ENCODE peak calls at places on chromosome 21, in six cellular contexts. N is tibial nerve, E is cardiac muscle cell, I is PC-3, H is MM.1S, B is ovary. X is an unnamed sample. For H3K36me3, the result is how much of the 10 kb centered on the place peaks cover.

GRCh38 chr21:43311303-43311817 is 115.6 kb downstream of the SIK1 start:
- DNase-seq in N (no peak), E (no peak), I (no peak), H (peak), B (no peak), X (no peak)

GRCh38 chr21:29436143-29436542 is 137.4 kb downstream of the BACH1 start:
- DNase-seq in N (no peak), E (no peak), I (no peak), H (no peak), B (no peak), X (peak)

GRCh38 chr21:34949499-34949898 is 99.6 kb downstream of the RUNX1 start:
- DNase-seq in N (no peak), E (no peak), I (no peak), H (no peak), B (no peak), X (no peak)

GRCh38 chr21:38095220-38095619 is 161.6 kb upstream of the KCNJ15 start:
- DNase-seq in N (no peak), E (no peak), I (no peak), H (no peak), B (no peak), X (no peak)

GRCh38 chr21:35232545-35233176 is 183.6 kb upstream of the RUNX1 start:
- DNase-seq in N (no peak), E (no peak), I (peak), H (no peak), B (no peak), X (no peak)

GRCh38 chr21:36433011-36433709 is 46.8 kb downstream of the CLDN14 start:
- DNase-seq in N (no peak), E (no peak), I (no peak), H (no peak), B (no peak), X (no peak)

GRCh38 chr21:34565238-34565637 is 49.7 kb downstream of the RCAN1 start:
- DNase-seq in N (no peak), E (no peak), I (no peak), H (no peak), B (no peak), X (no peak)

GRCh38 chr21:37658994-37659458 is 257.2 kb downstream of the KCNJ6 start:
- DNase-seq in N (peak), E (no peak), I (peak), H (no peak), B (no peak), X (no peak)

GRCh38 chr21:29771491-29772066 is 168.2 kb downstream of the GRIK1 start:
- DNase-seq in N (no peak), E (no peak), I (no peak), H (no peak), B (no peak), X (no peak)

DNA sequence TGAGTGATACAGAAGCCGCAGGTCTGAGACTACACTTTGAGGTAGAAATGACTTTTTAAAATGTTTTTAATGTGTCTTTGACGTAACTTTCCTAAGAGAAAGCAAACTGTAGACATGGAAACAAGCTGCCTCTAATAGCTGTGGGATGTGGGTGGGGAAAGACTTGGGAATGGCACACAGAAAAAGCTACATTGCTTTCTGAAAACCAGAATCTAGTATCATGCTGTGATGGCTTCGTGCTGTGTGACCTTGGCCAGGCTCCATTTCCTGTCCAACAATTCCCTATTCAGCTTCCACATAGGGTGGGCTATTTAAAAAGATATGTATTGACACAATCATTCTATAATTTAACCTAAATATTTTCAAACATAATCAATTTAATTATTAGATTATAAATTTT is 909.1 kb downstream of the NCAM2 start:
- DNase-seq in N (no peak), E (no peak), I (no peak), H (no peak), B (no peak), X (no peak)
- H3K4me3 ChIP-seq in N (no peak), E (no peak), I (no peak), H (no peak), B (no peak), X (no peak)

GRCh38 chr21:46220847-46221246 is 7.7 kb downstream of the LSS start:
- DNase-seq in N (no peak), E (no peak), I (no peak), H (no peak), B (no peak), X (no peak)

GRCh38 chr21:46223217-46223616 is 5.4 kb downstream of the LSS start:
- DNase-seq in N (no peak), E (no peak), I (no peak), H (no peak), B (no peak), X (no peak)

GRCh38 chr21:46220275-46220810 is 8.2 kb downstream of the LSS start:
- DNase-seq in N (no peak), E (no peak), I (no peak), H (no peak), B (peak), X (no peak)

GRCh38 chr21:46222436-46223116 is 6.0 kb downstream of the LSS start:
- DNase-seq in N (no peak), E (no peak), I (no peak), H (no peak), B (peak), X (no peak)

DNA sequence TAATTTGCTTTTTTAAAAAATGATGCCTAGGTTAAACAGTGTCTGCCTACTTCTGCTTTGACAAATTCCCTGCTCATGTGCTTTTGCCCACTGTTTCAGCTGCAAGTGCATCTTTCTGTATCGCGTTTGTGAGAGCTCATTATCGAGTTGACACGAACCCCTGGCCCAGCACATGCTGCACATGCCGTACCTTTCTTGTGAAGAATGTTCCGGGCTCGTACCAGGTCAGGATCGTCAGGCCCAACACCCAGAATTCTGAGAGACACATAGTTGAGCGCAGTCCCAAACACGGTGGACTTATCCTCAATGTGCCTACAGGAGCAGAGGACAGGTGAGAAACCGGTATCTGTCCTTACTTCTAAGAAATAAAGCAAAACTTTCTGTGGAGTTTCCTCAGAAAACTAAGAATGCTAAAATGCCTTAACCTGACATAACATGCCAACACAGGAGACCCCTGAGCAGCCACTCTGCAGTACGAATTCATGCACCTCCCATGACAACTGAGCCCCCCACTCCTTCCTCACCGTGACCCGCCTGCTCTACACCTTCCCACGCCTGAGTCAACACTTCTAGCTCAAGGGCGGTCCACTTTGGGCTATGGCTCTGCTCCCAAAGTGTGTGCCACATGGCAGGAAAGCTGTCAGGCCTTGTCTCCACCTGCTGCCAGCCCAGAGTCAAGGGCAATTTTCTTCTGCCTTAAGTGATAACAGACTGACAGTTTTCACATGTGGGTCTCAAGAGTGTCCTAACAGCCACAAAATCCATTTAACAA is 6.7 kb downstream of the LSS start:
- DNase-seq in N (no peak), E (no peak), I (no peak), H (no peak), B (peak), X (no peak)
- H3K36me3 ChIP-seq in N (under half), E (under half), I (under half), H (under half), B (under half), X (half or more)

GRCh38 chr21:14545906-14546480 is at the start of gene SAMSN1:
- DNase-seq in N (peak), E (no peak), I (peak), H (peak), B (no peak), X (peak)

GRCh38 chr21:14547834-14548513 is 1.9 kb upstream of the SAMSN1 start:
- DNase-seq in N (no peak), E (no peak), I (peak), H (peak), B (no peak), X (no peak)

GRCh38 chr21:14542638-14543037 is 3.5 kb downstream of the SAMSN1 start:
- DNase-seq in N (no peak), E (no peak), I (no peak), H (no peak), B (no peak), X (no peak)

GRCh38 chr21:14541840-14542495 is 4.1 kb downstream of the SAMSN1 start:
- DNase-seq in N (no peak), E (no peak), I (no peak), H (no peak), B (no peak), X (peak)

DNA sequence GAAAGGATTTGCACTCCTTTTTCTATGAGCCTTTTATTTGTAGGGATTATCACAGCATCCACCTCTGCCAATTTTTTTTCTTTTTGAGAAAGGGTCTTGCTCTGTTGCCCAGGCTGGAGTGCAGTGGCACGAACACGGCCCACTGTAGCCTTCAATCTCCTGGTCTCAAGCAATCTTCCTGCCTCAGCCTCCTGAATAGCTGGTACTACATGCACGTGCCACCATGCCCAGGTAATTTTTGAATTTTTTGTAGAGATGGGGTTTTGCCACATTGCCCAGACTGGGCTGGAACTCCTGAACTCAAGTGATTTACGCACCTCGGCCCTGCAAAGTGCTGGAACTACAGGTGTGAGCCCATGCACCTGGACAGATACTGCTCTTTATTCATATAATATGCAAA is 2.1 kb downstream of the SAMSN1 start:
- DNase-seq in N (no peak), E (no peak), I (no peak), H (no peak), B (no peak), X (no peak)
- H3K4me3 ChIP-seq in N (no peak), E (no peak), I (no peak), H (no peak), B (no peak), X (peak)

DNA sequence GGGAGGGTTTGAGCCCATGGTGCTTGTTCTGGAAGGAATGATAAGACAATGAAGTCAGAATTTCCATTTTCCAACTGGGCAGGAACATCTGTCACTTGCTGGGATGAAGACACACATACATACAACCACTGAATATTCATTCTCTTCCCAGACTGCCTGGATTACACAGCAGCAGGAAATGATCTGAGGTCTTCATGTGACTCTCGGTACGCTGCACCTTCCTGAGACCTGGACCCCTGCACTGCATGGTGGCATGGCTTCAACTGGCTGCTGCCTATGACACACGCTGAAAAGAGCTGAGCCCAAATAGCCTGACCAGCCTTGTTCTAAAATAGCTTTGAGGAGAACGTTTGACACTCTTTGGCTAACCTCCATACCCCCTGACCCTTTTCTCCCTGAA is 150.6 kb downstream of the GABPA start:
- DNase-seq in N (no peak), E (no peak), I (no peak), H (no peak), B (no peak), X (no peak)
- H3K36me3 ChIP-seq in N (under half), E (under half), I (under half), H (under half), B (under half), X (under half)

GRCh38 chr21:42107177-42107880 is 36.2 kb downstream of the UMODL1 start:
- DNase-seq in N (no peak), E (no peak), I (peak), H (peak), B (no peak), X (no peak)
- H3K4me3 ChIP-seq in N (no peak), E (no peak), I (no peak), H (peak), B (no peak), X (no peak)

GRCh38 chr21:45767071-45768006 is 123.8 kb downstream of the PCBP3 start:
- DNase-seq in N (no peak), E (no peak), I (peak), H (no peak), B (no peak), X (no peak)

GRCh38 chr21:45769239-45769758 is 125.8 kb downstream of the PCBP3 start:
- DNase-seq in N (no peak), E (no peak), I (no peak), H (no peak), B (no peak), X (peak)

GRCh38 chr21:45769896-45770295 is 126.4 kb downstream of the PCBP3 start:
- DNase-seq in N (no peak), E (no peak), I (no peak), H (no peak), B (no peak), X (no peak)

GRCh38 chr21:45768011-45768740 is 124.7 kb downstream of the PCBP3 start:
- DNase-seq in N (no peak), E (no peak), I (no peak), H (no peak), B (no peak), X (no peak)

GRCh38 chr21:45768741-45769049 is 125.2 kb downstream of the PCBP3 start:
- DNase-seq in N (no peak), E (no peak), I (peak), H (no peak), B (no peak), X (no peak)
- H3K36me3 ChIP-seq in N (under half), E (under half), I (under half), H (under half), B (under half), X (under half)

GRCh38 chr21:20334585-20334984 is 663.6 kb upstream of the NCAM2 start:
- DNase-seq in N (no peak), E (no peak), I (no peak), H (no peak), B (no peak), X (no peak)

GRCh38 chr21:20329636-20330035 is 668.6 kb upstream of the NCAM2 start:
- DNase-seq in N (no peak), E (no peak), I (no peak), H (peak), B (no peak), X (no peak)

DNA sequence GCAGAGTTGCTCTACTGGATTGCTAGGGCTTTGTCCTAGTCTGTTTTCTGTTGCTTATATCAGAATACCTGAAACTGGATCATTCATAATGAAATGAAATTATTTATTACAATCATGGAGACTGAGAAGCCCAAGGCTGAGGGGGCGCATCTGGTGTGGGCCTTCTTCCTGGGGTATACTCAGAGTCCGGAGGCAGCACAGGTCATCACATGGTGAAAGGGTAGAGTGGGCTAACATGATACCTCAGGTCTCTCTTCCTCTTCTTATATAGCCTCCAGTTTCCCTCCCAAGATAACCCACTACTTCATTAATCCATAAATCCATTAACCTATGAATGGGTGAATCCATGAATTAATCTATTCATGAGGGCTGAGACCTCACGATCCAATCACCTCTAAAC is 667.6 kb upstream of the NCAM2 start:
- DNase-seq in N (no peak), E (no peak), I (no peak), H (no peak), B (no peak), X (no peak)
- H3K4me3 ChIP-seq in N (no peak), E (no peak), I (peak), H (no peak), B (no peak), X (no peak)

DNA sequence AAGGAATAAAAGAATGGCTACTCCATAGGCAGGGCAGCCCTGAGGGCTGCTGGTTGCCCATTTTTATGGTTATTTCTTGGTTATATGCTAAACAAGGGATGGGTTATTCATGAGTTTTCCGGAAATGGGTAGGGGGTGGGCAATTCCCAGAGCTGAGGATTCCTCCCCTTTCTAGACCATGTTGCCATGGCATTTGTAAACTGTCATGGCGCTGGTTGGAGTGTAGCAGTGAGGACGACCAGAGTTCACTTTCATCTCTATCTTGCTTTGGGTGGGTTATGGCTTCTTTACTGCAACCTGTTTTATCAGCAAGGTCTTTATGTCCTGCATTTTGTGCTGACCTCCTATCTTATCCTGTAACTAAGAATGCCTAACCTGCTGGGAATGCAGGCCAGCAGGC is 18.2 kb upstream of the PAXBP1 start:
- DNase-seq in N (no peak), E (no peak), I (no peak), H (no peak), B (no peak), X (no peak)
- H3K36me3 ChIP-seq in N (under half), E (under half), I (under half), H (under half), B (under half), X (under half)

X was measured in DND-41.